ENCODE peak calls at places on chromosomes 16 and 17, in six cellular contexts. X is GM12878, I is GM12891, C is K562, G is H1, M is HepG2. K is an unnamed sample.

GRCh38 chr17:67531291-67531690 is 154.2 kb downstream of the PITPNC1 start:
- DNase-seq in X (no peak), I (no peak), C (no peak), G (peak), M (no peak), K (peak)

GRCh38 chr16:14362774-14363371 is 267.2 kb downstream of the PARN start:
- DNase-seq in X (no peak), I (no peak), C (no peak), G (no peak), M (no peak), K (no peak)

GRCh38 chr17:81483085-81483861 is 29.3 kb downstream of the ACTG1 start:
- DNase-seq in X (no peak), I (no peak), C (no peak), G (peak), M (no peak), K (no peak)

GRCh38 chr16:88966986-88967799 is 9.8 kb downstream of the CBFA2T3 start:
- DNase-seq in X (no peak), I (no peak), C (no peak), G (no peak), M (no peak), K (no peak)

GRCh38 chr16:54334208-54334607 is 47.6 kb upstream of the IRX3 start:
- DNase-seq in X (no peak), I (no peak), C (no peak), G (no peak), M (no peak), K (no peak)

GRCh38 chr17:72125742-72126141 is 4.9 kb downstream of the SOX9 start:
- DNase-seq in X (no peak), I (no peak), C (no peak), G (no peak), M (peak), K (no peak)

GRCh38 chr16:86946981-86947380 is 368.6 kb downstream of the FOXL1 start:
- DNase-seq in X (no peak), I (no peak), C (no peak), G (no peak), M (no peak), K (no peak)

GRCh38 chr16:21608647-21609328 is 9.4 kb downstream of the METTL9 start:
- DNase-seq in X (no peak), I (no peak), C (no peak), G (no peak), M (no peak), K (no peak)

GRCh38 chr17:8799851-8800212 is 667 bp upstream of the MFSD6L start:
- DNase-seq in X (no peak), I (no peak), C (no peak), G (no peak), M (no peak), K (no peak)

GRCh38 chr16:17138801-17139200 is 332.0 kb downstream of the XYLT1 start:
- DNase-seq in X (no peak), I (no peak), C (peak), G (peak), M (no peak), K (no peak)

GRCh38 chr16:1311738-1312458 is 2.5 kb downstream of the UBE2I start:
- DNase-seq in X (no peak), I (no peak), C (no peak), G (no peak), M (no peak), K (no peak)

GRCh38 chr17:59761385-59762021 is 54.0 kb downstream of the VMP1 start:
- DNase-seq in X (no peak), I (no peak), C (no peak), G (no peak), M (peak), K (no peak)

GRCh38 chr16:64409762-64410161 is 712.1 kb downstream of the CDH11 start:
- DNase-seq in X (no peak), I (no peak), C (no peak), G (no peak), M (no peak), K (no peak)

GRCh38 chr17:67043283-67043682 is 1.1 kb upstream of the CACNG1 start:
- DNase-seq in X (no peak), I (no peak), C (no peak), G (no peak), M (no peak), K (no peak)

GRCh38 chr17:57957120-57957850 is 2.1 kb upstream of the CUEDC1 start:
- DNase-seq in X (no peak), I (no peak), C (no peak), G (peak), M (no peak), K (no peak)

GRCh38 chr17:8572767-8573166 is 57.8 kb downstream of the MYH10 start:
- DNase-seq in X (no peak), I (no peak), C (no peak), G (no peak), M (no peak), K (no peak)

GRCh38 chr17:60173304-60173807 is 23.6 kb downstream of the CA4 start:
- DNase-seq in X (no peak), I (no peak), C (no peak), G (no peak), M (no peak), K (no peak)

GRCh38 chr16:67164599-67165061 is at the start of gene HSF4:
- DNase-seq in X (no peak), I (no peak), C (peak), G (peak), M (peak), K (no peak)
- TF ChIP-seq POLR2A in X (no peak), I (no peak), C (peak), G (no peak), M (no peak), K (no peak)

GRCh38 chr16:56355786-56356275 is 69.5 kb downstream of the AMFR start:
- DNase-seq in X (no peak), I (peak), C (peak), G (no peak), M (no peak), K (no peak)

GRCh38 chr16:56357291-56357764 is 68.0 kb downstream of the AMFR start:
- DNase-seq in X (no peak), I (peak), C (no peak), G (peak), M (no peak), K (no peak)

GRCh38 chr16:56357765-56358322 is 67.5 kb downstream of the AMFR start:
- DNase-seq in X (no peak), I (no peak), C (no peak), G (peak), M (peak), K (no peak)

GRCh38 chr16:56355221-56355620 is 70.1 kb downstream of the AMFR start:
- DNase-seq in X (no peak), I (no peak), C (no peak), G (no peak), M (no peak), K (no peak)

DNA sequence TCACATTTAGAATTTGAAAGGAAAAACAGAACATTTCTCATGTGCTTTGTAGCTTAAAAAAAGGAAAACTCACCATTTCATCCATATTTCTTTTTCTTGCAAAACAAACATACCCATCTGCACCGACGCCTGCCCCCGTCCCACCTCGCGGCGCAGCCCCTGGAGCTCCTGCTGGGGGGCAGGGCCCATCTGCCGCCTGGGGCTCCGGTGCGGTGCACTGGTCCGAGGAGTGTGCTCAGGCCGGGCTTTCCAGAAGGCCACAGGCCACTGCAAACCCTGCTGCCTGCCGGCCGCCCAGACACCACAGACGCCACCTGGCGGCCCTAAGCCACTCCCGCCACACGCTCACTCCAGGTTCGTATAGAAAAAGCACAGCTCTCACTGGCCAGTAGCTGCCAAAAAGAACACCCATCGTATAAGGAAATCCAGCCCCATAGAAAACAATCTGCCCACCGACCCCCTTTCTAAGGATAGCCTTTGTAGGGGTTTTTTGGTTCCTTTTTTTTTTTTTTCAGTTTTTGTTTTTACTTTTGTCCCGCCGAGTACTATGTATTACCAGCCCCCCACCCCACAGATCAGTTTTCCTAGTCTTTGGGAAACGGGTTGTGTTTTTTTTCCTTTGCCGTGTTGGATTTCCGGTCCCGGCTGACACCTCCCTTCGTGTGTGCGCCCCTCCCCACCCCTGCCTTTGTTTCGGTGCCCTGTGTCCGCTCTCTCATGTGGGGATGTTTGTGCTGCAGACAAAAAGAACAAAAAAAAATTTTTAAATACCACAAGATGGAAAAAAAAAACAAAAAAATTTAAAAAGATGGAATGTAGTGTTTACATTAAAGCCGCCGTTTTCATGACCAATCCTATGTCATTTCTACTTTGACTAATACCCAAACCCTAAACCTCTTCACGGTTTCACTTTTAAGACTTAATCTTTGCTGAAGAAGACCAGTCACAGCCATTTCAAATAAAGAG is 68.8 kb downstream of the AMFR start:
- DNase-seq in X (peak), I (peak), C (peak), G (peak), M (peak), K (peak)
- TF ChIP-seq POLR2AphosphoS5 in X (no peak), I (no peak), C (no peak), G (no peak), M (no peak), K (no peak)

DNA sequence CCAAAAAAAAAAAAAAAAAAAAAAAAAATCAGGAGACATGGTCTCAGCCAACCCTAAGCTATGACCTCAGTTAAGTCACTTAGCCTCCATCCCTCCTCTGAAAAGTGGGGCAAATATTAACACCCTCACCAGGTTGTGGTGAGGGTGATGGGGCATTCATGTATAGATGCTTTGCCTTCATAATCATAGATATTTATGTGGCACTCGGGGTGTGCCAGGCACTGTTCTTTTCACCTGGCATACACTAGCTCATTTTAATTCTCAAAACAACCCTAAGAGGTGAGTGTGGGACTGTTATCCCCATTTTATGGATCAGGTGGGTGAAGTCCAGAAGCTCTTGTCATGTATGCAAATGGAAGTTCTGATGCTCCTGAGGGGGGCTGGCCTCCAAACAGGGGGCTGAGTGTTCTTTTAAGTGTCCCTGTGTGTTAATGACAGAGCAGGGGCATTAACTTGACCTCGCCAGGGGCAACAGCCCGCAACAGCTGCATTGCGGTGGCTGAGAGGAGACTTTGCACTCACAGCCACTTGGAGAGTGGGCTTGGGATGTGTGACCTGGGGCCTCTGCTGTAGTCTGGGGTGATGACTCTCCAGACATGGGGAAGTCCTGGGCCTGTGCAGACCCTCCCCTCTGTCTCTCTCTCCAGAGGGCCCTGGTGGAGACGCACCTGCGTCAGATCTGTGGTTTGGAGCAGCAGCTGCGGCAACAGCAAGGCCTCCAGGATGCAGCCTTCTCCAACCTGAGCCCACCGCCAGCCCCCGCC is 4.2 kb downstream of the TBKBP1 start:
- DNase-seq in X (no peak), I (no peak), C (no peak), G (no peak), M (no peak), K (no peak)
- TF ChIP-seq TAF1 in X (no peak), I (no peak), C (no peak), G (no peak), M (no peak), K (no peak)

GRCh38 chr16:11963706-11964105 is 1.3 kb upstream of the TNFRSF17 start:
- DNase-seq in X (no peak), I (no peak), C (no peak), G (no peak), M (no peak), K (no peak)
- TF ChIP-seq POLR2A in X (no peak), I (no peak), C (no peak), G (no peak), M (no peak), K (no peak)

GRCh38 chr17:16449121-16449570 is 33.8 kb downstream of the TRPV2 start:
- DNase-seq in X (no peak), I (no peak), C (no peak), G (no peak), M (no peak), K (no peak)

GRCh38 chr17:16447676-16448075 is 32.3 kb downstream of the TRPV2 start:
- DNase-seq in X (no peak), I (no peak), C (no peak), G (no peak), M (no peak), K (no peak)

GRCh38 chr17:16446338-16446983 is 31.1 kb downstream of the TRPV2 start:
- DNase-seq in X (no peak), I (no peak), C (no peak), G (peak), M (no peak), K (no peak)

GRCh38 chr17:16450028-16450427 is 34.7 kb downstream of the TRPV2 start:
- DNase-seq in X (no peak), I (no peak), C (no peak), G (no peak), M (no peak), K (no peak)

DNA sequence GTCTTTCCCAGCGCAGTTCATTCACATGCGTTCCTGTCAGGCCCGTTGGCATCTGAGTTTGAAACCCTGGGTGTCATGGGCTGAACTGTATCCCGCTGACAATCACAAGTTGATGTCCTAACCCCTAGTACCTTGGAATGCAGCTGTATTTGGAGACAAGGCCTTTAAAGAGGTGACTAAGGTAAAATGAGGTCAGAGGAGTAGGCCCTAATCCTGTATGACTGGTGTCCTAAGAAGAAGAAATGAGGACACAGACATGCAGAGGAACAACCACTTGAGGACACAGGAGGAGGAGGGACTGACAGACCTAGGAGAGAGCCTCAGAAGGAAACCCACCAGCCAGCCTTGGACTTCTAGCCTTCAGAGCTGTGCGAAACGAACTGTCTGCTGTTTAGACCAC is 33.1 kb downstream of the TRPV2 start:
- DNase-seq in X (no peak), I (no peak), C (no peak), G (no peak), M (no peak), K (no peak)
- TF ChIP-seq POLR2AphosphoS5 in X (no peak), I (no peak), C (no peak), G (no peak), M (no peak), K (no peak)

GRCh38 chr17:33436321-33436720 is 143.2 kb upstream of the ASIC2 start:
- DNase-seq in X (no peak), I (no peak), C (peak), G (no peak), M (no peak), K (no peak)
- TF ChIP-seq TAF1 in X (no peak), I (no peak), C (no peak), G (no peak), M (no peak), K (no peak)

GRCh38 chr17:17205368-17206148 is 575 bp downstream of the PLD6 start:
- DNase-seq in X (peak), I (peak), C (peak), G (no peak), M (peak), K (peak)

GRCh38 chr17:17206149-17206912 is at the start of gene PLD6:
- DNase-seq in X (peak), I (peak), C (peak), G (no peak), M (peak), K (peak)

GRCh38 chr17:17204635-17205231 is 1.4 kb downstream of the PLD6 start:
- DNase-seq in X (no peak), I (no peak), C (peak), G (no peak), M (no peak), K (no peak)

GRCh38 chr17:17204041-17204591 is 2.0 kb downstream of the PLD6 start:
- DNase-seq in X (no peak), I (no peak), C (no peak), G (no peak), M (no peak), K (no peak)

GRCh38 chr17:17208013-17208412 is 1.9 kb upstream of the PLD6 start:
- DNase-seq in X (no peak), I (no peak), C (no peak), G (no peak), M (no peak), K (no peak)
- TF ChIP-seq POLR2A in X (no peak), I (no peak), C (no peak), G (no peak), M (no peak), K (no peak)

GRCh38 chr16:24908716-24909115 is 63.0 kb downstream of the SLC5A11 start:
- DNase-seq in X (no peak), I (no peak), C (no peak), G (no peak), M (no peak), K (no peak)
- TF ChIP-seq POLR2AphosphoS5 in X (no peak), I (no peak), C (no peak), G (no peak), M (no peak), K (no peak)

GRCh38 chr16:72317378-72317777 is 145.4 kb upstream of the PMFBP1 start:
- DNase-seq in X (no peak), I (no peak), C (no peak), G (no peak), M (no peak), K (no peak)
- TF ChIP-seq TAF1 in X (no peak), I (no peak), C (no peak), G (no peak), M (no peak), K (no peak)

GRCh38 chr17:17206913-17207368 is 808 bp upstream of the PLD6 start:
- DNase-seq in X (no peak), I (no peak), C (no peak), G (no peak), M (no peak), K (no peak)
- TF ChIP-seq POLR2A in X (no peak), I (no peak), C (no peak), G (no peak), M (peak), K (no peak)